ENCODE peak calls at places on chromosomes 3 and 15, in ten cellular contexts. Z is Peyer's patch, G is uterus, D is IMR-90, W is tibial nerve, C is K562, R is breast epithelium, H is transverse colon, Q is HCT116, K is adrenal gland. S is an unnamed sample. For H3K9me3, the result is how much of the 10 kb centered on the place peaks cover.

GRCh38 chr15:43550527-43551363 is 33.3 kb downstream of the MAP1A start:
- DNase-seq in C (no peak), K (no peak), R (no peak), D (peak), W (no peak), G (no peak), Z (no peak), Q (no peak), H (no peak), S (no peak)

GRCh38 chr3:14540209-14540575 is at the start of gene GRIP2:
- DNase-seq in G (no peak), H (no peak), Z (no peak), R (no peak), Q (no peak), K (no peak), D (no peak), W (no peak), C (no peak), S (no peak)

GRCh38 chr3:133447751-133448477 is 48.1 kb downstream of the BFSP2 start:
- DNase-seq in H (no peak), R (no peak), K (no peak), C (no peak), Z (peak), Q (no peak), G (no peak), D (no peak), W (no peak), S (no peak)

GRCh38 chr15:33584797-33585196 is 274.0 kb downstream of the RYR3 start:
- DNase-seq in D (peak), G (peak), W (no peak), H (no peak), K (peak), Q (no peak), C (no peak), R (no peak), Z (no peak), S (no peak)

GRCh38 chr15:74032046-74032445 is 37.5 kb downstream of the PML start:
- DNase-seq in Q (no peak), H (no peak), Z (no peak), D (no peak), W (no peak), R (no peak), C (no peak), K (no peak), G (no peak), S (no peak)

GRCh38 chr3:189531271-189531670 is 99.9 kb upstream of the TP63 start:
- DNase-seq in H (no peak), W (no peak), Q (peak), R (no peak), C (no peak), G (no peak), Z (no peak), D (no peak), K (no peak), S (no peak)

GRCh38 chr15:71325461-71325860 is 210.2 kb downstream of the THSD4 start:
- DNase-seq in K (no peak), C (no peak), H (no peak), Q (no peak), Z (no peak), G (no peak), D (peak), R (no peak), W (no peak), S (no peak)

GRCh38 chr3:104066658-104067057 is 1300.1 kb upstream of the ALCAM start:
- DNase-seq in Z (no peak), W (no peak), D (no peak), K (no peak), C (no peak), G (no peak), R (no peak), Q (no peak), H (no peak), S (no peak)

GRCh38 chr3:159616234-159616825 is 372.3 kb upstream of the IL12A start:
- DNase-seq in H (peak), G (peak), Z (no peak), R (no peak), Q (no peak), C (no peak), D (peak), W (no peak), K (peak), S (no peak)

GRCh38 chr15:57100136-57100539 is 181.7 kb downstream of the TCF12 start:
- DNase-seq in W (no peak), C (no peak), Q (no peak), D (no peak), G (no peak), Z (no peak), K (no peak), H (no peak), R (no peak), S (no peak)

GRCh38 chr3:196599734-196600128 is 31.3 kb downstream of the FBXO45 start:
- DNase-seq in W (no peak), H (no peak), G (no peak), Q (no peak), C (peak), Z (no peak), D (peak), K (no peak), R (no peak), S (no peak)

GRCh38 chr3:150721285-150722130 is 17.8 kb upstream of the ERICH6 start:
- DNase-seq in Z (no peak), K (peak), H (no peak), W (no peak), Q (peak), R (no peak), G (no peak), D (peak), C (peak), S (no peak)

GRCh38 chr15:76340198-76340801 is 3.7 kb downstream of the ISL2 start:
- DNase-seq in W (no peak), R (no peak), C (no peak), G (no peak), Z (no peak), Q (no peak), D (no peak), H (peak), K (no peak), S (no peak)

GRCh38 chr3:9754678-9755077 is 4.9 kb downstream of the OGG1 start:
- DNase-seq in Q (no peak), R (no peak), K (no peak), G (no peak), H (no peak), C (no peak), D (no peak), W (no peak), Z (no peak), S (no peak)

GRCh38 chr15:81157195-81157938 is 23.3 kb downstream of the CFAP161 start:
- DNase-seq in C (no peak), D (peak), R (peak), H (no peak), Q (no peak), W (no peak), K (no peak), G (peak), Z (no peak), S (no peak)

GRCh38 chr3:185460719-185461350 is 38.0 kb downstream of the TMEM41A start:
- DNase-seq in W (no peak), G (no peak), H (no peak), R (no peak), D (peak), Z (no peak), K (no peak), Q (peak), C (peak), S (no peak)

GRCh38 chr15:56831467-56831866 is 87.0 kb upstream of the TCF12 start:
- DNase-seq in K (no peak), C (no peak), H (no peak), R (no peak), G (no peak), Z (no peak), D (no peak), W (no peak), Q (no peak), S (no peak)

GRCh38 chr15:24729760-24730159 is 54.2 kb downstream of the NPAP1 start:
- DNase-seq in K (no peak), W (no peak), C (no peak), R (no peak), G (no peak), H (no peak), Q (no peak), Z (no peak), D (no peak), S (no peak)

GRCh38 chr15:74955796-74956647 is 550 bp downstream of the RPP25 start:
- DNase-seq in D (peak), C (peak), R (peak), G (peak), W (peak), Z (peak), H (peak), K (peak), Q (no peak), S (peak)

GRCh38 chr3:169390310-169390731 is 273.2 kb downstream of the MECOM start:
- DNase-seq in H (peak), G (no peak), R (no peak), K (no peak), Q (no peak), W (no peak), C (no peak), D (no peak), Z (no peak), S (no peak)

GRCh38 chr3:182178488-182179200 is 466.9 kb downstream of the SOX2 start:
- DNase-seq in W (no peak), R (no peak), G (no peak), Z (no peak), C (no peak), H (no peak), K (no peak), D (no peak), Q (no peak), S (no peak)

GRCh38 chr15:52018244-52018643 is 775 bp upstream of the MAPK6 start:
- DNase-seq in D (peak), W (no peak), R (no peak), Z (no peak), G (no peak), Q (no peak), H (no peak), C (no peak), K (no peak), S (no peak)

GRCh38 chr3:172101107-172101506 is 61.7 kb downstream of the FNDC3B start:
- DNase-seq in G (no peak), D (no peak), W (no peak), H (no peak), C (peak), Z (no peak), Q (no peak), R (no peak), K (no peak), S (no peak)

GRCh38 chr3:172194702-172195392 is 155.5 kb downstream of the FNDC3B start:
- DNase-seq in W (no peak), G (no peak), K (no peak), C (peak), R (no peak), Q (peak), D (no peak), H (no peak), Z (no peak), S (no peak)

GRCh38 chr3:65833761-65834505 is 204.8 kb downstream of the MAGI1 start:
- DNase-seq in K (no peak), H (no peak), Z (no peak), C (no peak), Q (no peak), D (peak), W (no peak), G (no peak), R (no peak), S (no peak)

GRCh38 chr15:71250936-71251468 is 135.7 kb downstream of the THSD4 start:
- DNase-seq in W (no peak), G (no peak), H (no peak), R (no peak), K (no peak), D (no peak), Q (no peak), Z (no peak), C (no peak), S (no peak)

GRCh38 chr3:186143280-186143679 is 34.4 kb upstream of the ETV5 start:
- DNase-seq in K (no peak), D (no peak), W (no peak), R (no peak), Z (no peak), Q (no peak), H (no peak), G (no peak), C (no peak), S (no peak)

GRCh38 chr3:6827453-6827852 is 33.5 kb upstream of the GRM7 start:
- DNase-seq in W (no peak), G (no peak), C (no peak), H (no peak), Q (no peak), Z (no peak), D (no peak), R (no peak), K (peak), S (no peak)

GRCh38 chr3:70702132-70702531 is 389.7 kb upstream of the MDFIC2 start:
- DNase-seq in K (no peak), G (no peak), W (no peak), H (no peak), D (no peak), R (no peak), C (no peak), Q (no peak), Z (no peak), S (no peak)

GRCh38 chr15:100966997-100967396 is 47.8 kb downstream of the LRRK1 start:
- DNase-seq in G (no peak), H (no peak), R (no peak), K (no peak), W (no peak), Z (no peak), Q (no peak), D (no peak), C (no peak), S (no peak)

GRCh38 chr3:102124301-102125158 is 275.2 kb downstream of the NFKBIZ start:
- DNase-seq in D (peak), H (no peak), C (no peak), G (no peak), R (no peak), Q (no peak), K (no peak), Z (no peak), W (no peak), S (no peak)

GRCh38 chr3:1699361-1699920 is 399.2 kb upstream of the CNTN4 start:
- DNase-seq in D (no peak), Q (no peak), K (no peak), C (no peak), G (no peak), H (no peak), W (no peak), Z (no peak), R (no peak), S (no peak)

GRCh38 chr15:67158367-67158766 is 93.0 kb downstream of the SMAD3 start:
- DNase-seq in G (no peak), K (no peak), H (no peak), C (no peak), D (no peak), W (no peak), Z (no peak), R (no peak), Q (no peak), S (no peak)
- TF ChIP-seq POLR2A in G (no peak), K (no peak), H (no peak), C (no peak), D (no peak), W (no peak), Z (no peak), R (no peak), Q (no peak), S (no peak)

DNA sequence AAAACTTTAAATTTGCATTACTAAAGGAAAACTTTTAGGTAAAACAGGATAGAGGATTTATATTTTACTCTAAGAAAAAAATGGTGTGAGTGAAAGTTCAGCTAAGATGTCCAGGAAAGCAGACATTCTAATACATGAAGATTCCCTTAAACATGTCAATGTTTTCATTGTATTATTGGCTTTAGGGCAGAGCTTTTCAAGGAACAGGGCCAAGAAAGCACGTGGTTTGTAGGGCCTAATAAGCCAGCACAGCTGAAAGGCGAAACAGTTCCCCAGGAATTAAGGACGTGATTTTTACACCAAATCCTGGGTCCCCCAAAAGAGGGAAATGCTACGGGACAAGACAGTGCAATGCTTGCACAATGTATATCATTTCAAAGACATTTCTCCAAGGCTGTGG is 48.6 kb upstream of the MKRN3 start:
- DNase-seq in Z (no peak), W (no peak), G (no peak), K (no peak), C (no peak), H (no peak), Q (no peak), R (no peak), D (no peak), S (no peak)
- H3K9me3 ChIP-seq in Z (under half), W (under half), G (under half), K (under half), C (under half), H (under half), Q (under half), R (under half), D (under half), S (under half)

GRCh38 chr15:48176957-48177356 is 1.1 kb downstream of the MYEF2 start:
- DNase-seq in Z (no peak), D (no peak), H (no peak), W (no peak), Q (no peak), R (no peak), K (no peak), C (no peak), G (no peak), S (no peak)

GRCh38 chr15:48177383-48177874 is 666 bp downstream of the MYEF2 start:
- DNase-seq in W (no peak), Z (peak), D (peak), K (peak), Q (no peak), G (no peak), C (no peak), H (no peak), R (no peak), S (no peak)

GRCh38 chr15:48177875-48178611 is at the start of gene MYEF2:
- DNase-seq in H (peak), C (peak), G (peak), D (peak), W (peak), Z (peak), K (peak), Q (no peak), R (peak), S (peak)

GRCh38 chr15:48175126-48175525 is 3.0 kb downstream of the MYEF2 start:
- DNase-seq in Q (no peak), D (no peak), K (no peak), G (no peak), W (no peak), C (no peak), Z (no peak), H (no peak), R (no peak), S (no peak)

GRCh38 chr15:48176097-48176496 is 2.0 kb downstream of the MYEF2 start:
- DNase-seq in H (no peak), W (no peak), Z (no peak), G (no peak), C (no peak), D (peak), R (no peak), Q (no peak), K (no peak), S (no peak)
- TF ChIP-seq POLR2A in H (no peak), W (no peak), Z (no peak), G (no peak), C (no peak), D (no peak), R (no peak), Q (no peak), K (no peak), S (no peak)

DNA sequence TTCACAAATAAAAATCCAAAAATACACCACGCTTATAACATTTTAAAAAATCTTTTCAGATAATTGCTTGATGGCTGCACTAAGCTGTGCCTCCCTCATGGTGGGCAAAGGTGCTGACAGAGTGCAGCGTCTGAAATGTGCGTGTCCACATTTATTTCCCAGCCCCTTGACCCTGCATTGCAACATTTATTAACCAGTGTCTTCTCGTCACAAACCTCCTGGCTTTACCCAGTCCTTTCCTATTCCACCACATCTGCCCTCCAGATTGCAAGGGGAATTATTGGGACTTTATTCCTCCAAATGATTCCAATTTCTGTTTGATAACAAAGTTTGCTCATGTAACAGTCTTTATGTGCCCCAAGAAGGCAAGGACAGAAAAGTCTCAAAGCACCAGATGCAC is 5.5 kb downstream of the RASGRP1 start:
- DNase-seq in Q (no peak), W (no peak), C (no peak), G (no peak), K (no peak), Z (no peak), D (no peak), R (no peak), H (no peak), S (no peak)
- H3K9me3 ChIP-seq in Q (under half), W (under half), C (under half), G (under half), K (under half), Z (under half), D (under half), R (under half), H (under half), S (under half)

GRCh38 chr3:49023775-49024174 is 1.9 kb downstream of the NDUFAF3 start:
- DNase-seq in C (no peak), R (no peak), K (no peak), Z (no peak), W (no peak), H (no peak), G (no peak), Q (no peak), D (no peak), S (no peak)

GRCh38 chr3:49021213-49021812 is 608 bp upstream of the NDUFAF3 start:
- DNase-seq in K (peak), H (peak), Z (peak), D (peak), R (peak), C (peak), Q (peak), W (peak), G (peak), S (peak)

GRCh38 chr3:49022751-49023171 is 840 bp downstream of the NDUFAF3 start:
- DNase-seq in C (no peak), Q (no peak), Z (no peak), W (no peak), G (no peak), H (no peak), K (no peak), D (no peak), R (no peak), S (peak)

GRCh38 chr3:49020335-49021212 is 1.3 kb upstream of the NDUFAF3 start:
- DNase-seq in Q (no peak), W (no peak), Z (peak), G (no peak), D (no peak), K (peak), C (peak), H (peak), R (peak), S (peak)

GRCh38 chr3:49021813-49022720 is at the start of gene NDUFAF3:
- DNase-seq in H (peak), W (peak), G (peak), Q (peak), D (peak), Z (peak), R (peak), K (peak), C (peak), S (peak)
- TF ChIP-seq POLR2A in H (peak), W (peak), G (peak), Q (peak), D (peak), Z (peak), R (peak), K (peak), C (no peak), S (peak)

GRCh38 chr15:27762471-27762870 is 336.6 kb downstream of the OCA2 start:
- DNase-seq in K (no peak), D (no peak), C (no peak), G (no peak), Z (no peak), Q (no peak), R (no peak), W (no peak), H (no peak), S (no peak)

GRCh38 chr15:27767918-27768640 is 331.0 kb downstream of the OCA2 start:
- DNase-seq in W (no peak), G (no peak), Q (no peak), C (no peak), Z (no peak), K (no peak), R (no peak), D (no peak), H (no peak), S (no peak)

GRCh38 chr15:27768731-27769510 is 330.2 kb downstream of the OCA2 start:
- DNase-seq in W (no peak), K (no peak), D (no peak), R (no peak), G (peak), H (no peak), Q (no peak), Z (no peak), C (no peak), S (no peak)

GRCh38 chr15:27763514-27763913 is 335.6 kb downstream of the OCA2 start:
- DNase-seq in D (no peak), Q (no peak), Z (no peak), R (no peak), C (no peak), W (no peak), H (no peak), G (no peak), K (no peak), S (no peak)

DNA sequence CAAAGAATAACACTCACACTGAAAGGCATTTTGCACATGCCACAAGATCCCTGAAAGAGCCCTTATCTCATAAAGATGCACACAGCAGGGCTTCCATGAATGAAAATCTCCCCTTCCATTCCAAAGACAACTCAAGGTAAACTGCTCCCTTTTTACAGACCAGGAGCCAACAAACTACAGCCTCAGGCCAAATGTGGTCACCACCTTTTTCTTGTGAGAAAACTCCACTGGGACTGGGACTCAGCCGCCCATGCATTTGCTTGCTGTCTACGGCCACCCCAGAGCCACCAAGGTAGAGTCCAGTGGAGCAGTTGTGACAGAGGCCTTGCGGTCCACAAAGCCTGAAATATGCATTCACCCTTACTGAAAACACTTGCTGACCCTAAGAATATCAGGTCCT is 334.8 kb downstream of the OCA2 start:
- DNase-seq in W (no peak), G (no peak), D (no peak), R (no peak), C (no peak), Z (no peak), H (no peak), Q (no peak), K (no peak), S (no peak)
- H3K9me3 ChIP-seq in W (under half), G (under half), D (under half), R (under half), C (under half), Z (under half), H (under half), Q (under half), K (under half), S (under half)

S was measured in suprapubic skin.